ENCODE peak calls at places on chromosome 9, in four cellular contexts. H, U, V and L are unnamed samples.

GRCh38 chr9:15856591-15856990 is 303.7 kb downstream of the CCDC171 start:
- DNase-seq in H (no peak), U (no peak), V (no peak), L (peak; percentile 27)

GRCh38 chr9:134419684-134420076 is 93.4 kb downstream of the RXRA start:
- DNase-seq in H (no peak), U (peak; percentile 78), V (no peak), L (no peak)

GRCh38 chr9:16867571-16868311 is 2.7 kb downstream of the BNC2 start:
- DNase-seq in H (no peak), U (no peak), V (peak; percentile 63), L (no peak)

GRCh38 chr9:122835313-122835731 is 6.9 kb upstream of the PDCL start:
- DNase-seq in H (no peak), U (no peak), V (no peak), L (no peak)

GRCh38 chr9:127506814-127507750 is 55.8 kb downstream of the LRSAM1 start:
- DNase-seq in H (no peak), U (no peak), V (no peak), L (no peak)

GRCh38 chr9:83199240-83199639 is 136.3 kb upstream of the RASEF start:
- DNase-seq in H (no peak), U (peak; percentile 55), V (no peak), L (peak; percentile 62)

GRCh38 chr9:135060461-135061116 is 26.9 kb upstream of the OLFM1 start:
- DNase-seq in H (no peak), U (no peak), V (no peak), L (no peak)

GRCh38 chr9:83385317-83385716 is 152.9 kb downstream of the FRMD3 start:
- DNase-seq in H (no peak), U (no peak), V (no peak), L (no peak)

GRCh38 chr9:108478431-108478837 is 377.4 kb downstream of the ACTL7B start:
- DNase-seq in H (peak; percentile 72), U (peak; percentile 21), V (no peak), L (no peak)

GRCh38 chr9:129656795-129657390 is 8.6 kb upstream of the PRRX2 start:
- DNase-seq in H (no peak), U (peak; percentile 83), V (no peak), L (no peak)

GRCh38 chr9:108297025-108297424 is 558.8 kb downstream of the ACTL7B start:
- DNase-seq in H (peak; percentile 50), U (no peak), V (no peak), L (peak; percentile 76)

GRCh38 chr9:114085404-114085803 is 7.3 kb upstream of the AMBP start:
- DNase-seq in H (no peak), U (no peak), V (no peak), L (no peak)

GRCh38 chr9:105245720-105246161 is 1.3 kb downstream of the SLC44A1 start:
- DNase-seq in H (no peak), U (no peak), V (no peak), L (no peak)

GRCh38 chr9:73143606-73144328 is 7.9 kb upstream of the ANXA1 start:
- DNase-seq in H (no peak), U (peak; percentile 38), V (no peak), L (peak; percentile 91)

GRCh38 chr9:72442212-72442607 is 77.2 kb upstream of the ZFAND5 start:
- DNase-seq in H (no peak), U (peak; percentile 73), V (no peak), L (peak; percentile 80)

GRCh38 chr9:71353723-71354122 is 232.3 kb upstream of the TRPM3 start:
- DNase-seq in H (no peak), U (no peak), V (no peak), L (no peak)

GRCh38 chr9:86585422-86586143 is 231.4 kb upstream of the TUT7 start:
- DNase-seq in H (no peak), U (no peak), V (no peak), L (no peak)

GRCh38 chr9:131409458-131409992 is 15.6 kb downstream of the PRRC2B start:
- DNase-seq in H (no peak), U (no peak), V (no peak), L (no peak)

GRCh38 chr9:93813687-93814560 is 141.2 kb downstream of the BARX1 start:
- DNase-seq in H (no peak), U (no peak), V (no peak), L (no peak)

GRCh38 chr9:126806336-126806735 is 1.5 kb downstream of the ZBTB43 start:
- DNase-seq in H (no peak), U (no peak), V (no peak), L (no peak)

GRCh38 chr9:111501005-111501562 is 16.9 kb upstream of the ECPAS start:
- DNase-seq in H (no peak), U (no peak), V (no peak), L (no peak)

GRCh38 chr9:93451762-93452709 is 551 bp downstream of the FAM120A start:
- DNase-seq in H (peak; percentile 84), U (no peak), V (peak; percentile 64), L (peak; percentile 57)

GRCh38 chr9:33466565-33467495 is 6.9 kb downstream of the NOL6 start:
- DNase-seq in H (peak; percentile 77), U (peak; percentile 75), V (no peak), L (peak; percentile 56)

GRCh38 chr9:96758845-96759673 is 18.8 kb downstream of the ZNF510 start:
- DNase-seq in H (no peak), U (no peak), V (no peak), L (no peak)

GRCh38 chr9:33329117-33329563 is 38.8 kb downstream of the NFX1 start:
- DNase-seq in H (peak; percentile 60), U (peak; percentile 81), V (peak; percentile 60), L (peak; percentile 88)

GRCh38 chr9:34809504-34810186 is 99.7 kb upstream of the CCL21 start:
- DNase-seq in H (no peak), U (no peak), V (no peak), L (peak; percentile 44)

GRCh38 chr9:133959171-133959570 is 33.0 kb downstream of the VAV2 start:
- DNase-seq in H (peak; percentile 41), U (no peak), V (no peak), L (no peak)

GRCh38 chr9:116459576-116459975 is 227.5 kb upstream of the TRIM32 start:
- DNase-seq in H (no peak), U (no peak), V (no peak), L (no peak)

GRCh38 chr9:87610200-87611155 is 112.8 kb downstream of the DAPK1 start:
- DNase-seq in H (no peak), U (no peak), V (no peak), L (no peak)

GRCh38 chr9:87684627-87685204 is 41.2 kb upstream of the CTSL start:
- DNase-seq in H (peak; percentile 56), U (peak; percentile 73), V (peak; percentile 59), L (peak; percentile 57)

GRCh38 chr9:91211414-91211813 is 150.3 kb downstream of the AUH start:
- DNase-seq in H (no peak), U (no peak), V (no peak), L (no peak)

GRCh38 chr9:124282442-124283231 is 24.9 kb downstream of the NEK6 start:
- DNase-seq in H (peak; percentile 62), U (no peak), V (peak; percentile 88), L (peak; percentile 96)

DNA sequence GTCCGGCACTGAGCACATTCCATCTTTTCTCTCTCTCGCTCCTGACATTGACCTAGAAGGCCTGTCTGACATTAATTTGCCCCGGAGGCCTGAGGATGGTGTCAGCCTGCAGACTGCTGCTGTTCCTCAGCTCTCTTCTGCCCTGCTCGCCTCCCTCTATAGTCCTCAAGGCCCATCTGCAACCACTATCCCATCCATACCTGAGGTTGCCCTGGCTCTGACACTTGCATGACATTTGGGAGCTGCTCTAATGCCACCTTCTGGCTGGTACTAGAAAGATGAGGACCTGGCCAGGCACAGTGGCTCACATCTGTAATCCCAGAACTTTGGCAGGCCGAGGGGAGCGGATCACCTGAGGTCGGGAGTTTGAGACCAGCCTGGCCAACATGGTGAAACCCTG is 38.6 kb upstream of the GGTA1 start:
- DNase-seq in H (no peak), U (no peak), V (no peak), L (no peak)
- TF ChIP-seq CTCF in H (no peak), U (peak; percentile 23), V (no peak), L (no peak)

DNA sequence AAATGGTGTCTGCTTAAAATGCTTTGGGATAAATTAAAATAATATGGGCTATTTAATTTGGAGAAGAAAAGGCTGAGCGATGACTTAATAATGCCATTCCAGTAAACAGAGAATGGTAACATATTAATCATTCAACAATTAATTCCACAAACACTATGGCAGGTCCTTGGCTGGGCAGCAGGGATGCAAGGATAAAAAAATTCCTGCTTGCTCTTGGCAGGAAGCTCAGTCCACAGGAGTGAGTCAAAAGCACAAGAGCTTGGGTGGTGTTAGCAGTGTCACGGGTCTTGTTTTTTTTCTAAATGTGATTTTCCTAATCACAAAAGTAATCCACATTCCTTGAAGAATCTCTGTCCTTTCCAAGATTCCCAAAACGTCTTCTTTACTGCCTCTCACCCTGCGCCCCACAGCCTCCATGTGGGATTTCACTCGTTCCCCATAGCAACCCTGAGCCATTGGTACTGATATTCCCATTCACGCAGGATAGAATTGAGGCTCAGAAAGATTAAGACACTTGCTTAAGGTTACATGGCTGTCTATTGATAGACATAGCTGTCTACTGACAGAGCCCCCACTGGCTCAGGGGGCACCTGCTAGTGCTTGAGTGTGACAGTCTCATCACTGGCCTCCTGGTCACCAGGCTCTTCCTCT is 222.3 kb downstream of the MAPKAP1 start:
- DNase-seq in H (no peak), U (no peak), V (no peak), L (peak; percentile 81)
- H3K27ac ChIP-seq in H (no peak overlapping the region), U (no peak overlapping the region), V (peak overlapping the region; percentile 66), L (peak overlapping the region; percentile 89)

GRCh38 chr9:37033753-37034319 is at the start of gene PAX5:
- DNase-seq in H (no peak), U (no peak), V (no peak), L (no peak)
- H3K4me1 ChIP-seq in H (peaks cover 29% of the 10 kb centered on the region), U (peaks cover 19% of the 10 kb centered on the region), V (peaks cover 58% of the 10 kb centered on the region), L (peaks cover 13% of the 10 kb centered on the region)

DNA sequence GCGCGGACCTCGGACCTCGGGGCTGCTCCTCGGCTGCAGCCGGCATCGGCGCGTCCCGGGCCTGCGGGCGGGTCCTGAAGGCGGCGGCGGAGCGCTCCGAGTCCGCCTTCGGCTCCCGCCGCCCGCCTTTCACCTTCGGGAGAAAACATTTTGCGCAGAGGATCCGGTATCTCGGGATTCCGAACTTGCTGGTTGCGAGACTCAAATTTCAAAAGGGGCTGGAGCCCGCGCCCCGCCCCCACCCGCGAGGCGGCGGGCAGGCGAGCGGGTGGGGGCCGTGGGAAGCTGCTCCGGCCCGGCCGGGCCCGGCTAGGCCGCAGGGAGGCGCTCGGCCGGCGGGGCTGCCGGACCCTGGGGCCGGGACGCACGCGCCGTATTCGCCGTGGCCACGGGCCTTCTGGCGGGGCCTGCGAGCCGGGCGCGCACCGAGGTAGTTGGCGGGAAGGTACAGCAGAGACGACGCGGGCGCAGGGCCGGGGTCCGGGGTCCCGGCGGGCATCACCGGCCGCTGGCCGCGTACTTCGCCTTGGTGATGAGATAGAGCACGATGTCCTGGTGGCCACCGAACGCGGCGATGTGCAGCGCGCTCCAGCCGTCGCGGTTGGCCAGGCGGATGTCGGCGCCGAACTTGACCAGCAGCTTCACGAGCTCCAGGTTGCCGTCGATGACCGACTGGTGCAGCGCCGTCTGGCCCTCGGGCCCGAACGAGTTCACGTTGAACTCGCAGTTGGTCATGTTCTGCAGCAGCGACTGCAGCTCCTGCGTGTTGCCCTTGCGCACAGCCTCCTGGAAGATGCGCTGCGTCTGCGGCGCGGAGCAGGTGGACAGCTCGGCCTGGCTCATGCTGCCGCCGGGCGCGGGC is 754 bp downstream of the NRARP start:
- DNase-seq in H (peak; percentile 58), U (no peak), V (no peak), L (peak; percentile 74)
- TF ChIP-seq CTCF in H (peak; percentile 24), U (peak; percentile 47), V (no peak), L (no peak)